ENCODE peak calls at places on chromosomes 13 and 19, in four cellular contexts. One of them, this sample, is unnamed.

GRCh38 chr13:95676100-95676774 is 702 bp upstream of the DNAJC3 start:
- DNase-seq in fibroblast of pulmonary artery: peak
- DNase-seq in uterus: no peak
- DNase-seq in cardiac fibroblast: peak
- DNase-seq in this sample: no peak

GRCh38 chr19:30086916-30087315 is 144.9 kb downstream of the URI1 start:
- DNase-seq in fibroblast of pulmonary artery: no peak
- DNase-seq in uterus: no peak
- DNase-seq in cardiac fibroblast: no peak
- DNase-seq in this sample: no peak

GRCh38 chr13:39506559-39507390 is 96.2 kb downstream of the LHFPL6 start:
- DNase-seq in fibroblast of pulmonary artery: no peak
- DNase-seq in uterus: no peak
- DNase-seq in cardiac fibroblast: peak
- DNase-seq in this sample: peak

GRCh38 chr13:44426461-44426860 is 52.8 kb downstream of the SERP2 start:
- DNase-seq in fibroblast of pulmonary artery: no peak
- DNase-seq in uterus: no peak
- DNase-seq in cardiac fibroblast: no peak
- DNase-seq in this sample: no peak

GRCh38 chr13:28355822-28356371 is 139.0 kb downstream of the FLT1 start:
- DNase-seq in fibroblast of pulmonary artery: peak
- DNase-seq in uterus: no peak
- DNase-seq in cardiac fibroblast: peak
- DNase-seq in this sample: peak

GRCh38 chr19:54485846-54486245 is 12.8 kb upstream of the CDC42EP5 start:
- DNase-seq in fibroblast of pulmonary artery: no peak
- DNase-seq in uterus: no peak
- DNase-seq in cardiac fibroblast: peak
- DNase-seq in this sample: peak

GRCh38 chr19:54209748-54210494 is 9.3 kb downstream of the RPS9 start:
- DNase-seq in fibroblast of pulmonary artery: peak
- DNase-seq in uterus: peak
- DNase-seq in cardiac fibroblast: peak
- DNase-seq in this sample: peak

GRCh38 chr19:33301011-33301899 is 1.1 kb downstream of the CEBPA start:
- DNase-seq in fibroblast of pulmonary artery: no peak
- DNase-seq in uterus: peak
- DNase-seq in cardiac fibroblast: peak
- DNase-seq in this sample: no peak

GRCh38 chr13:42173789-42174343 is 98.1 kb upstream of the AKAP11 start:
- DNase-seq in fibroblast of pulmonary artery: no peak
- DNase-seq in uterus: no peak
- DNase-seq in cardiac fibroblast: no peak
- DNase-seq in this sample: no peak

GRCh38 chr19:49570138-49570856 is 10.1 kb downstream of the NOSIP start:
- DNase-seq in fibroblast of pulmonary artery: peak
- DNase-seq in uterus: peak
- DNase-seq in cardiac fibroblast: peak
- DNase-seq in this sample: peak

GRCh38 chr13:39052944-39053343 is 14.7 kb downstream of the NHLRC3 start:
- DNase-seq in fibroblast of pulmonary artery: no peak
- DNase-seq in uterus: no peak
- DNase-seq in cardiac fibroblast: no peak
- DNase-seq in this sample: no peak

GRCh38 chr19:40147693-40148347 is 43.4 kb upstream of the MAP3K10 start:
- DNase-seq in fibroblast of pulmonary artery: peak
- DNase-seq in uterus: no peak
- DNase-seq in cardiac fibroblast: peak
- DNase-seq in this sample: peak

DNA sequence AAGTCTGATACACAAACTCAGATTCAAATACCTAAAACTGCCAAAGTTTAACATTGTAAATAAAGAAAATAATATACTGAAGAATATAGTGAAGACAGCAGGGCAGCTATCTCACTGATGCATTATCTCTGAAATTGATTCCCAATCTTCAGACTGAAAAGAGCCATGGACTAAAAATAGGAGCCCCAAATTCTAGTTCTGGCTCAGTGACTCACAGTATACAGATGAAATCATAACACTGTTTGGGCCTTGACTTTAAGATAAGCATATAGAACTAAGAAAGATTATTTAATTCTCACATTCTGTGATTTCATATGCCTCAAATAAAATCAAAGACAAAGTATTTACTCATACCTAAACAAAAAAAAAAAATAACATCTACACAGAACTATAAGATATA is 53.9 kb downstream of the RBM26 start:
- DNase-seq in fibroblast of pulmonary artery: no peak
- DNase-seq in uterus: no peak
- DNase-seq in cardiac fibroblast: peak
- DNase-seq in this sample: peak
- H3K4me3 ChIP-seq in fibroblast of pulmonary artery: no peak
- H3K4me3 ChIP-seq in uterus: no peak
- H3K4me3 ChIP-seq in cardiac fibroblast: no peak
- H3K4me3 ChIP-seq in this sample: no peak

GRCh38 chr13:78587395-78587794 is 16.0 kb downstream of the POU4F1 start:
- DNase-seq in fibroblast of pulmonary artery: no peak
- DNase-seq in uterus: no peak
- DNase-seq in cardiac fibroblast: no peak
- DNase-seq in this sample: no peak
- H3K4me3 ChIP-seq in fibroblast of pulmonary artery: no peak
- H3K4me3 ChIP-seq in uterus: no peak
- H3K4me3 ChIP-seq in cardiac fibroblast: no peak
- H3K4me3 ChIP-seq in this sample: no peak

GRCh38 chr13:112979406-112979902 is 10.4 kb downstream of the MCF2L start:
- DNase-seq in fibroblast of pulmonary artery: no peak
- DNase-seq in uterus: no peak
- DNase-seq in cardiac fibroblast: no peak
- DNase-seq in this sample: no peak
- H3K4me3 ChIP-seq in fibroblast of pulmonary artery: no peak
- H3K4me3 ChIP-seq in uterus: peak
- H3K4me3 ChIP-seq in cardiac fibroblast: no peak
- H3K4me3 ChIP-seq in this sample: no peak

GRCh38 chr13:40651866-40652587 is 14.4 kb downstream of the FOXO1 start:
- DNase-seq in fibroblast of pulmonary artery: no peak
- DNase-seq in uterus: no peak
- DNase-seq in cardiac fibroblast: no peak
- DNase-seq in this sample: no peak

GRCh38 chr13:40652588-40652940 is 13.9 kb downstream of the FOXO1 start:
- DNase-seq in fibroblast of pulmonary artery: no peak
- DNase-seq in uterus: no peak
- DNase-seq in cardiac fibroblast: no peak
- DNase-seq in this sample: no peak

GRCh38 chr13:40657307-40657706 is 9.1 kb downstream of the FOXO1 start:
- DNase-seq in fibroblast of pulmonary artery: no peak
- DNase-seq in uterus: no peak
- DNase-seq in cardiac fibroblast: no peak
- DNase-seq in this sample: no peak

GRCh38 chr13:40656358-40656757 is 10.1 kb downstream of the FOXO1 start:
- DNase-seq in fibroblast of pulmonary artery: no peak
- DNase-seq in uterus: no peak
- DNase-seq in cardiac fibroblast: no peak
- DNase-seq in this sample: no peak

GRCh38 chr13:40653558-40654318 is 12.7 kb downstream of the FOXO1 start:
- DNase-seq in fibroblast of pulmonary artery: peak
- DNase-seq in uterus: no peak
- DNase-seq in cardiac fibroblast: peak
- DNase-seq in this sample: no peak
- H3K4me3 ChIP-seq in fibroblast of pulmonary artery: no peak
- H3K4me3 ChIP-seq in uterus: no peak
- H3K4me3 ChIP-seq in cardiac fibroblast: no peak
- H3K4me3 ChIP-seq in this sample: no peak

GRCh38 chr19:38663957-38664502 is 16.6 kb downstream of the ACTN4 start:
- DNase-seq in fibroblast of pulmonary artery: no peak
- DNase-seq in uterus: peak
- DNase-seq in cardiac fibroblast: no peak
- DNase-seq in this sample: no peak
- H3K4me3 ChIP-seq in fibroblast of pulmonary artery: no peak
- H3K4me3 ChIP-seq in uterus: peak
- H3K4me3 ChIP-seq in cardiac fibroblast: no peak
- H3K4me3 ChIP-seq in this sample: no peak

DNA sequence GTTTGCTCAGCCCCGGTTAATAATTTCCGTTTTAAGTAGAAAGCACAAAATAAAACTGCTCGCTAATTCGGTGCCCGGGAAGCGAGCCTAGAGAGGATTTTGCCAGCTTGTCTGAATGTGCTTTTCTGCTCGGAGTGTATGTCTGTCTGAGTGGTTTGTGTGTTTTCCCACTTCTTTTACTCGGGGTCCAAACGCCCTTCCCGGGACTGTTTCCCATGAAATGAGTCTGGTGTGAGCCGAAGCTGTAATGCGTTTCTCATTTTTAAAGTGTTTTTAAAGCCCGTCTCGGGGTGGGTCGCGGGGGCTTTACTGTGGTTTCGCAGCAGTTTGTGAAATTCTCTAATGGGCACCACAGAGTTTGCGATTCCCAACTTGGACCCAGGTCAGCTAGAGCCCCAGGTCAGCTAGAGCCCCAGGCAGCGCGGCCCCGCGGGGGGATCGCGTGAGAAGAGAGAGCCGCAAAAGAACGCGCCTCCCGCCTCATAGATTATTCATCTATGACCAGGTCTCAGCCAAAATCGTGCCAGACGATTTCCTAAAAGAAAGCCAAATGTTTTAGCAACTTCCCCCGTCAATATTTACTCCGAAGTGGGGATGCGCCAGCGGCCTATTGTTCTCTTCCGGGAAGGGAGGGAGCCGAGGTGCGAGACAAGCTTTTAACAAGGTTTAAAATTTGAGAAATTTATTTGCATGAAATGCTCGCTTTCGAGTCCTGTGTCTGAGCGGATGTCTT is 2.0 kb downstream of the ZIC2 start:
- DNase-seq in fibroblast of pulmonary artery: no peak
- DNase-seq in uterus: no peak
- DNase-seq in cardiac fibroblast: no peak
- DNase-seq in this sample: no peak
- H3K4me3 ChIP-seq in fibroblast of pulmonary artery: no peak
- H3K4me3 ChIP-seq in uterus: no peak
- H3K4me3 ChIP-seq in cardiac fibroblast: no peak
- H3K4me3 ChIP-seq in this sample: peak

GRCh38 chr13:66977156-66977555 is 253.0 kb downstream of the PCDH9 start:
- DNase-seq in fibroblast of pulmonary artery: no peak
- DNase-seq in uterus: no peak
- DNase-seq in cardiac fibroblast: peak
- DNase-seq in this sample: no peak

GRCh38 chr13:66984241-66984640 is 245.9 kb downstream of the PCDH9 start:
- DNase-seq in fibroblast of pulmonary artery: peak
- DNase-seq in uterus: no peak
- DNase-seq in cardiac fibroblast: peak
- DNase-seq in this sample: no peak

DNA sequence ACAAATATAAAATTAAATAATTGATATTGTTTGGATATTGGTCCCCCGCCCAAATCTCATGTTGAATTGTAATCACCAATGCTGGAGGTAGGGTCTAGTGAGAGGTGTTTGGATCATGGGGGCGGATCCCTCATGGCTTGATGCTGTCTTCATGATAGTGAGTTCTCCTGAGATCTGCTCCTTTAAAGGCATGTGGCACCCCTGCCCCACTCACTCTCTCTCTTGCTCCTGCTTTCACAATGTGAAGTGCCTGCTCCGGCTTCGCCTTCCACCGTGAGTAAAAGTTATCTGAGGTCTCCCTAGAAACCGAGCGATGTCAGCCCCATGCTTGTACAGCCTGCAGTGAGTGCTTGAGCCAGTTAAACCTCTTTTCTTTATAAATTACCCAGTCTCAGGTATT is 248.2 kb downstream of the PCDH9 start:
- DNase-seq in fibroblast of pulmonary artery: no peak
- DNase-seq in uterus: no peak
- DNase-seq in cardiac fibroblast: no peak
- DNase-seq in this sample: no peak
- H3K4me3 ChIP-seq in fibroblast of pulmonary artery: no peak
- H3K4me3 ChIP-seq in uterus: no peak
- H3K4me3 ChIP-seq in cardiac fibroblast: no peak
- H3K4me3 ChIP-seq in this sample: no peak

GRCh38 chr19:2237869-2238153 is 1.2 kb downstream of the SF3A2 start:
- DNase-seq in fibroblast of pulmonary artery: no peak
- DNase-seq in uterus: no peak
- DNase-seq in cardiac fibroblast: no peak
- DNase-seq in this sample: no peak

GRCh38 chr19:2239173-2239572 is 2.5 kb downstream of the SF3A2 start:
- DNase-seq in fibroblast of pulmonary artery: no peak
- DNase-seq in uterus: no peak
- DNase-seq in cardiac fibroblast: no peak
- DNase-seq in this sample: no peak

GRCh38 chr19:2240881-2241760 is 4.5 kb downstream of the SF3A2 start:
- DNase-seq in fibroblast of pulmonary artery: no peak
- DNase-seq in uterus: no peak
- DNase-seq in cardiac fibroblast: no peak
- DNase-seq in this sample: no peak

GRCh38 chr19:2242092-2242537 is 5.5 kb downstream of the SF3A2 start:
- DNase-seq in fibroblast of pulmonary artery: no peak
- DNase-seq in uterus: no peak
- DNase-seq in cardiac fibroblast: no peak
- DNase-seq in this sample: no peak

GRCh38 chr19:2239771-2240770 is 3.4 kb downstream of the SF3A2 start:
- DNase-seq in fibroblast of pulmonary artery: peak
- DNase-seq in uterus: no peak
- DNase-seq in cardiac fibroblast: peak
- DNase-seq in this sample: peak
- H3K4me3 ChIP-seq in fibroblast of pulmonary artery: peak
- H3K4me3 ChIP-seq in uterus: peak
- H3K4me3 ChIP-seq in cardiac fibroblast: peak
- H3K4me3 ChIP-seq in this sample: peak

This sample was measured in brain microvascular endothelial cell.